ENCODE peak calls at places on chromosome 21, in eight cellular contexts. Z, T, Y, M, U, O, C and W are unnamed samples.

GRCh38 chr21:41809891-41810596 is 43.2 kb upstream of the RIPK4 start:
- DNase-seq in Z (no peak), T (no peak), Y (no peak), M (no peak), U (no peak), O (no peak), C (peak), W (no peak)

GRCh38 chr21:34799092-34799491 is 130.3 kb downstream of the CLIC6 start:
- DNase-seq in Z (no peak), T (no peak), Y (no peak), M (no peak), U (no peak), O (no peak), C (no peak), W (no peak)

GRCh38 chr21:42164064-42164789 is 54.7 kb upstream of the ABCG1 start:
- DNase-seq in Z (peak), T (no peak), Y (peak), M (peak), U (peak), O (peak), C (peak), W (no peak)

GRCh38 chr21:17231771-17232170 is 281.1 kb upstream of the CXADR start:
- DNase-seq in Z (no peak), T (no peak), Y (peak), M (no peak), U (no peak), O (no peak), C (no peak), W (no peak)

GRCh38 chr21:38912355-38912619 is 106.6 kb downstream of the ETS2 start:
- DNase-seq in Z (no peak), T (no peak), Y (no peak), M (no peak), U (no peak), O (no peak), C (no peak), W (no peak)

GRCh38 chr21:27764056-27764455 is 797.2 kb upstream of the ADAMTS5 start:
- DNase-seq in Z (no peak), T (no peak), Y (no peak), M (no peak), U (no peak), O (no peak), C (no peak), W (no peak)

GRCh38 chr21:15222711-15223110 is 157.9 kb upstream of the NRIP1 start:
- DNase-seq in Z (no peak), T (no peak), Y (no peak), M (no peak), U (no peak), O (peak), C (no peak), W (peak)

GRCh38 chr21:37503848-37504467 is 137.4 kb downstream of the DYRK1A start:
- DNase-seq in Z (no peak), T (peak), Y (no peak), M (no peak), U (no peak), O (no peak), C (no peak), W (no peak)

GRCh38 chr21:17343055-17343454 is 169.8 kb upstream of the CXADR start:
- DNase-seq in Z (no peak), T (peak), Y (no peak), M (no peak), U (no peak), O (peak), C (no peak), W (no peak)

GRCh38 chr21:33292724-33293123 is 26.6 kb downstream of the IL10RB start:
- DNase-seq in Z (no peak), T (no peak), Y (no peak), M (no peak), U (no peak), O (no peak), C (no peak), W (no peak)

GRCh38 chr21:17451364-17451869 is 61.4 kb upstream of the CXADR start:
- DNase-seq in Z (no peak), T (peak), Y (no peak), M (no peak), U (peak), O (peak), C (no peak), W (no peak)

GRCh38 chr21:17819878-17820232 is 699 bp upstream of the C21orf91 start:
- DNase-seq in Z (no peak), T (no peak), Y (no peak), M (no peak), U (no peak), O (no peak), C (peak), W (no peak)

GRCh38 chr21:38841472-38841871 is 35.7 kb downstream of the ETS2 start:
- DNase-seq in Z (no peak), T (no peak), Y (no peak), M (no peak), U (no peak), O (peak), C (no peak), W (no peak)

GRCh38 chr21:35737899-35738341 is 322.4 kb downstream of the SETD4 start:
- DNase-seq in Z (peak), T (peak), Y (peak), M (no peak), U (no peak), O (no peak), C (no peak), W (peak)

GRCh38 chr21:42395302-42395701 is 550 bp downstream of the TMPRSS3 start:
- DNase-seq in Z (no peak), T (no peak), Y (no peak), M (no peak), U (no peak), O (no peak), C (no peak), W (no peak)

GRCh38 chr21:34204481-34205439 is 131.4 kb downstream of the MRPS6 start:
- DNase-seq in Z (no peak), T (no peak), Y (no peak), M (no peak), U (no peak), O (no peak), C (no peak), W (no peak)

GRCh38 chr21:42146821-42147220 is 72.1 kb upstream of the ABCG1 start:
- DNase-seq in Z (no peak), T (no peak), Y (no peak), M (no peak), U (no peak), O (no peak), C (no peak), W (no peak)

GRCh38 chr21:34884346-34884929 is 164.7 kb downstream of the RUNX1 start:
- DNase-seq in Z (no peak), T (no peak), Y (no peak), M (no peak), U (no peak), O (peak), C (no peak), W (no peak)

GRCh38 chr21:26844258-26845065 is 747 bp downstream of the ADAMTS1 start:
- DNase-seq in Z (peak), T (peak), Y (peak), M (no peak), U (peak), O (peak), C (no peak), W (no peak)

GRCh38 chr21:37278199-37278598 is 11.1 kb upstream of the VPS26C start:
- DNase-seq in Z (no peak), T (no peak), Y (no peak), M (no peak), U (no peak), O (no peak), C (no peak), W (no peak)

GRCh38 chr21:27426196-27426595 is 459.3 kb upstream of the ADAMTS5 start:
- DNase-seq in Z (no peak), T (no peak), Y (no peak), M (no peak), U (no peak), O (no peak), C (no peak), W (no peak)

GRCh38 chr21:40153351-40153750 is 286.1 kb downstream of the PCP4 start:
- DNase-seq in Z (no peak), T (no peak), Y (no peak), M (no peak), U (no peak), O (no peak), C (no peak), W (no peak)

GRCh38 chr21:27369962-27370578 is 403.2 kb upstream of the ADAMTS5 start:
- DNase-seq in Z (no peak), T (no peak), Y (no peak), M (no peak), U (no peak), O (no peak), C (no peak), W (no peak)

GRCh38 chr21:35503646-35504045 is 454.5 kb upstream of the RUNX1 start:
- DNase-seq in Z (no peak), T (no peak), Y (no peak), M (peak), U (no peak), O (no peak), C (no peak), W (no peak)

GRCh38 chr21:40841524-40842196 is 5.3 kb downstream of the DSCAM start:
- DNase-seq in Z (peak), T (no peak), Y (no peak), M (no peak), U (peak), O (no peak), C (no peak), W (no peak)

GRCh38 chr21:42145569-42146250 is 73.2 kb upstream of the ABCG1 start:
- DNase-seq in Z (no peak), T (peak), Y (peak), M (peak), U (peak), O (peak), C (peak), W (no peak)

GRCh38 chr21:36807421-36808004 is 108.6 kb downstream of the SIM2 start:
- DNase-seq in Z (no peak), T (no peak), Y (no peak), M (no peak), U (no peak), O (no peak), C (no peak), W (peak)

GRCh38 chr21:32626633-32627196 is 14.5 kb upstream of the CFAP298 start:
- DNase-seq in Z (no peak), T (peak), Y (no peak), M (no peak), U (no peak), O (peak), C (no peak), W (no peak)

GRCh38 chr21:37986751-37987399 is 70.6 kb upstream of the KCNJ6 start:
- DNase-seq in Z (no peak), T (no peak), Y (no peak), M (no peak), U (peak), O (no peak), C (no peak), W (no peak)

GRCh38 chr21:36171741-36172331 is 15.2 kb downstream of the DOP1B start:
- DNase-seq in Z (peak), T (no peak), Y (no peak), M (no peak), U (no peak), O (no peak), C (no peak), W (no peak)

GRCh38 chr21:35801388-35801787 is 258.9 kb downstream of the SETD4 start:
- DNase-seq in Z (no peak), T (no peak), Y (no peak), M (no peak), U (no peak), O (no peak), C (no peak), W (no peak)

GRCh38 chr21:41260428-41260827 is 56.2 kb upstream of the FAM3B start:
- DNase-seq in Z (no peak), T (no peak), Y (no peak), M (no peak), U (no peak), O (no peak), C (no peak), W (no peak)

GRCh38 chr21:31500976-31501375 is 156.9 kb upstream of the TIAM1 start:
- DNase-seq in Z (no peak), T (no peak), Y (no peak), M (no peak), U (no peak), O (no peak), C (no peak), W (no peak)

GRCh38 chr21:31500071-31500470 is 156.0 kb upstream of the TIAM1 start:
- DNase-seq in Z (peak), T (no peak), Y (peak), M (no peak), U (no peak), O (no peak), C (no peak), W (no peak)

GRCh38 chr21:31497939-31498338 is 153.9 kb upstream of the TIAM1 start:
- DNase-seq in Z (no peak), T (no peak), Y (no peak), M (no peak), U (no peak), O (no peak), C (no peak), W (no peak)

GRCh38 chr21:31501921-31502320 is 157.6 kb upstream of the SOD1 start:
- DNase-seq in Z (no peak), T (no peak), Y (no peak), M (no peak), U (no peak), O (no peak), C (no peak), W (no peak)

GRCh38 chr21:31498985-31499384 is 154.9 kb upstream of the TIAM1 start:
- DNase-seq in Z (no peak), T (no peak), Y (no peak), M (no peak), U (no peak), O (no peak), C (no peak), W (no peak)
- TF ChIP-seq CTCF in Z (no peak), T (peak), Y (no peak), M (no peak), U (no peak), O (no peak), C (no peak), W (no peak)

DNA sequence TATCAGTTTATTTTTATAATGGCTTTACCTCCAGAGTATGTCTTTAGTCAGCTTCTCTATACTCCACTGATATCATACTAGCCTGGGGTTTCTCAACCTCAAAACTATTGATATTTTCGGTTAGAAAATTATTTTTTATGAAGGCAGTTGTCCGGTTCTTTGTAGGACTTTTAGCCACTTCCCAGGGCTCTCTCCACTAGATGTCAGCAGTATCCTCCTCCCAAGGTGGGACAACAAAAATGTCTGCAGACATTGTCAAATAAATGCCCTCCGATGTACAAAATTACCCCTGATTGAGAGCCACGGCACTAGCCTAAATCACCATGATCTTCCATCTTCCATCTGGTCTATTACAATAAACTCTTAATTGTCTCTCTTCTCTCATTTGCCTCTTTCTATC is 4.1 kb upstream of the GRIK1 start:
- DNase-seq in Z (no peak), T (no peak), Y (no peak), M (no peak), U (no peak), O (peak), C (no peak), W (no peak)
- TF ChIP-seq CTCF in Z (peak), T (peak), Y (no peak), M (no peak), U (no peak), O (peak), C (no peak), W (peak)

DNA sequence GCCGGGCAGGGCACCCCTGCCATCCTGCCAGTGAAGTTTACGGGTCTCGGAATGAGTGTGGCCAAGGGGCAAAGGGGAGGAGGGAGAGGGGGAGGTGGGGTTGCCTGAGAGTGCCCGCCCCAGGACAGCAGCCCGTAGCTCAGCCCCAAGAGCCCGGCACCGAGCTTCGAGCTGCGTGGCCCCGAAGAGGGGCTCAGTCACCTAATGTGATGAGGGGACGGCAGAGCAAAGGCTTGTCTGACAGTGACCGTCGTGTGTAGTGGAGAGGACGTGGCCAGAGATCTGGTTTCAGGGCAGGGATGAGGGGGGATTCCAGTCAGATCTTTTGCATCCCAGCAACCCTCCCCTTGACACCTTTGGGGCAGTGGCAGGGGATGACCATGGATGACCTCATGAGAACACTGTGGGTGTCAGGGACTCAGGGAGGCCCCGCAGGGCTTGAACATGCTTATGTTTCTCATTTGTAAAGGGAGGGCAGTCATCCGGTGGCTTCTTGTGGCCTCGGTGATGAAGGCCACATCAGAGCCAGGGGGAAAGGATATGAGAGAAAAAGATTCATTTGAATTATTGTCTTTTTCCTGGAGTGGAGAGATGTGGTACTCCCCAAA is 1.1 kb upstream of the TRPM2 start:
- DNase-seq in Z (no peak), T (no peak), Y (no peak), M (no peak), U (no peak), O (no peak), C (no peak), W (no peak)
- TF ChIP-seq CTCF in Z (no peak), T (no peak), Y (no peak), M (no peak), U (no peak), O (no peak), C (no peak), W (no peak)

GRCh38 chr21:46100020-46100419 is 2.1 kb downstream of the COL6A2 start:
- DNase-seq in Z (no peak), T (no peak), Y (no peak), M (no peak), U (no peak), O (no peak), C (no peak), W (no peak)

GRCh38 chr21:46100426-46100825 is 2.5 kb downstream of the COL6A2 start:
- DNase-seq in Z (no peak), T (no peak), Y (no peak), M (no peak), U (no peak), O (peak), C (no peak), W (no peak)

GRCh38 chr21:46097826-46098286 is at the start of gene COL6A2:
- DNase-seq in Z (peak), T (peak), Y (peak), M (peak), U (peak), O (peak), C (peak), W (no peak)

GRCh38 chr21:46098303-46099141 is 610 bp downstream of the COL6A2 start:
- DNase-seq in Z (peak), T (no peak), Y (peak), M (peak), U (no peak), O (no peak), C (peak), W (no peak)

DNA sequence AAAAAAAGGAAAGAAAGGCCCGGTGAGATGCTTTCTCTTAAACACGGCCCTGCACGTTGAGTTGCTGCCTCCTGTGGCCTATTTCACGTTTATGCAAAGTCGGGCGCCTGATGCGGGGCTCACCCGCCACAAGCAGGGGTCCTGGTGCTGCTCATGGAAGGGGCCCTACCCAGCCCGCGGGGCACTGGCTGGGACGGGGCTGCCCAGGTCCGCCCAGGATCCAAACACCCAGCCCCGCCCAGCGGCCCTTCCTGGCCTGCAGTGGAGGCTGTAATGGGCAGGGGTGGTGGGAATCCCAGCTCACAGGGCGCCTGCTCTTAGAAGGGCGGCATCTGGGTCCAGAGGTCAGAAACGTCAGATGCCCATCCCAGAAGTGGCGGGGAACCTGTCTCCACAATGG is 1.6 kb downstream of the COL6A2 start:
- DNase-seq in Z (peak), T (no peak), Y (peak), M (peak), U (no peak), O (no peak), C (peak), W (no peak)
- TF ChIP-seq CTCF in Z (no peak), T (peak), Y (no peak), M (no peak), U (no peak), O (no peak), C (no peak), W (peak)